ENCODE peak calls at places on chromosome 17, in seven cellular contexts. One of them, this sample, is unnamed.

GRCh38 chr17:11240841-11241610 is at the start of gene SHISA6:
- DNase-seq in fibroblast of gingiva: no peak
- DNase-seq in mesothelial cell of epicardium: no peak
- DNase-seq in T-cell: no peak
- DNase-seq in mucosa of gallbladder: no peak
- DNase-seq in hepatocyte: peak; percentile 46
- DNase-seq in AG10803: no peak
- DNase-seq in this sample: no peak

GRCh38 chr17:36048061-36048460 is 16.0 kb upstream of the CCL18 start:
- DNase-seq in fibroblast of gingiva: no peak
- DNase-seq in mesothelial cell of epicardium: no peak
- DNase-seq in T-cell: no peak
- DNase-seq in mucosa of gallbladder: no peak
- DNase-seq in hepatocyte: no peak
- DNase-seq in AG10803: no peak
- DNase-seq in this sample: no peak

GRCh38 chr17:16880121-16880842 is 91.6 kb downstream of the TNFRSF13B start:
- DNase-seq in fibroblast of gingiva: no peak
- DNase-seq in mesothelial cell of epicardium: no peak
- DNase-seq in T-cell: no peak
- DNase-seq in mucosa of gallbladder: no peak
- DNase-seq in hepatocyte: no peak
- DNase-seq in AG10803: no peak
- DNase-seq in this sample: no peak

GRCh38 chr17:19753661-19754463 is 5.8 kb upstream of the ALDH3A1 start:
- DNase-seq in fibroblast of gingiva: peak; percentile 58
- DNase-seq in mesothelial cell of epicardium: no peak
- DNase-seq in T-cell: no peak
- DNase-seq in mucosa of gallbladder: peak; percentile 30
- DNase-seq in hepatocyte: no peak
- DNase-seq in AG10803: peak; percentile 31
- DNase-seq in this sample: no peak

GRCh38 chr17:79992657-79993389 is 42.8 kb downstream of the TBC1D16 start:
- DNase-seq in fibroblast of gingiva: no peak
- DNase-seq in mesothelial cell of epicardium: no peak
- DNase-seq in T-cell: no peak
- DNase-seq in mucosa of gallbladder: no peak
- DNase-seq in hepatocyte: no peak
- DNase-seq in AG10803: no peak
- DNase-seq in this sample: no peak

GRCh38 chr17:31051517-31051916 is 43.3 kb upstream of the NF1 start:
- DNase-seq in fibroblast of gingiva: no peak
- DNase-seq in mesothelial cell of epicardium: no peak
- DNase-seq in T-cell: no peak
- DNase-seq in mucosa of gallbladder: no peak
- DNase-seq in hepatocyte: no peak
- DNase-seq in AG10803: peak; percentile 5
- DNase-seq in this sample: no peak

GRCh38 chr17:34820922-34821321 is 140.3 kb downstream of the CCT6B start:
- DNase-seq in fibroblast of gingiva: no peak
- DNase-seq in mesothelial cell of epicardium: no peak
- DNase-seq in T-cell: no peak
- DNase-seq in mucosa of gallbladder: peak; percentile 11
- DNase-seq in hepatocyte: peak; percentile 15
- DNase-seq in AG10803: no peak
- DNase-seq in this sample: no peak

GRCh38 chr17:75771334-75772281 is 6.6 kb upstream of the GALK1 start:
- DNase-seq in fibroblast of gingiva: peak; percentile 40
- DNase-seq in mesothelial cell of epicardium: no peak
- DNase-seq in T-cell: no peak
- DNase-seq in mucosa of gallbladder: no peak
- DNase-seq in hepatocyte: peak; percentile 49
- DNase-seq in AG10803: no peak
- DNase-seq in this sample: no peak

GRCh38 chr17:48121921-48122650 is 14.5 kb downstream of the SNX11 start:
- DNase-seq in fibroblast of gingiva: no peak
- DNase-seq in mesothelial cell of epicardium: no peak
- DNase-seq in T-cell: no peak
- DNase-seq in mucosa of gallbladder: no peak
- DNase-seq in hepatocyte: no peak
- DNase-seq in AG10803: no peak
- DNase-seq in this sample: no peak

GRCh38 chr17:82772026-82772425 is 20.2 kb downstream of the TBCD start:
- DNase-seq in fibroblast of gingiva: peak; percentile 79
- DNase-seq in mesothelial cell of epicardium: no peak
- DNase-seq in T-cell: no peak
- DNase-seq in mucosa of gallbladder: peak; percentile 74
- DNase-seq in hepatocyte: no peak
- DNase-seq in AG10803: peak; percentile 87
- DNase-seq in this sample: peak; percentile 52

GRCh38 chr17:50027639-50028206 is 28.2 kb upstream of the ITGA3 start:
- DNase-seq in fibroblast of gingiva: peak; percentile 91
- DNase-seq in mesothelial cell of epicardium: no peak
- DNase-seq in T-cell: no peak
- DNase-seq in mucosa of gallbladder: peak; percentile 80
- DNase-seq in hepatocyte: peak; percentile 67
- DNase-seq in AG10803: peak; percentile 94
- DNase-seq in this sample: peak; percentile 70

GRCh38 chr17:27965224-27965623 is 72.1 kb upstream of the LYRM9 start:
- DNase-seq in fibroblast of gingiva: no peak
- DNase-seq in mesothelial cell of epicardium: no peak
- DNase-seq in T-cell: no peak
- DNase-seq in mucosa of gallbladder: no peak
- DNase-seq in hepatocyte: no peak
- DNase-seq in AG10803: no peak
- DNase-seq in this sample: no peak

GRCh38 chr17:49843774-49844350 is 4.0 kb downstream of the TAC4 start:
- DNase-seq in fibroblast of gingiva: no peak
- DNase-seq in mesothelial cell of epicardium: no peak
- DNase-seq in T-cell: no peak
- DNase-seq in mucosa of gallbladder: no peak
- DNase-seq in hepatocyte: no peak
- DNase-seq in AG10803: no peak
- DNase-seq in this sample: no peak

GRCh38 chr17:74950207-74950606 is 14.5 kb downstream of the OTOP3 start:
- DNase-seq in fibroblast of gingiva: no peak
- DNase-seq in mesothelial cell of epicardium: no peak
- DNase-seq in T-cell: no peak
- DNase-seq in mucosa of gallbladder: no peak
- DNase-seq in hepatocyte: peak; percentile 71
- DNase-seq in AG10803: no peak
- DNase-seq in this sample: no peak

GRCh38 chr17:40564883-40565744 is at the start of gene CCR7:
- DNase-seq in fibroblast of gingiva: no peak
- DNase-seq in mesothelial cell of epicardium: peak; percentile 13
- DNase-seq in T-cell: peak; percentile 85
- DNase-seq in mucosa of gallbladder: no peak
- DNase-seq in hepatocyte: no peak
- DNase-seq in AG10803: no peak
- DNase-seq in this sample: no peak

GRCh38 chr17:43217614-43218087 is 6.0 kb downstream of the TMEM106A start:
- DNase-seq in fibroblast of gingiva: no peak
- DNase-seq in mesothelial cell of epicardium: no peak
- DNase-seq in T-cell: no peak
- DNase-seq in mucosa of gallbladder: no peak
- DNase-seq in hepatocyte: no peak
- DNase-seq in AG10803: no peak
- DNase-seq in this sample: no peak